ENCODE peak calls at places on chromosome 2, in five cellular contexts. One of them, this sample, is unnamed.

GRCh38 chr2:3500326-3500899 is 18.9 kb downstream of the ADI1 start:
- DNase-seq in HS-5: no peak
- DNase-seq in stromal cell of bone marrow: no peak
- DNase-seq in GM13976: no peak
- DNase-seq in KBM-7: no peak
- DNase-seq in this sample: no peak

GRCh38 chr2:195830968-195831810 is 174.2 kb downstream of the SLC39A10 start:
- DNase-seq in stromal cell of bone marrow: no peak
- DNase-seq in KBM-7: no peak
- DNase-seq in GM13976: no peak
- DNase-seq in HS-5: no peak
- DNase-seq in this sample: no peak

GRCh38 chr2:66851449-66851872 is 416.5 kb downstream of the MEIS1 start:
- DNase-seq in HS-5: peak
- DNase-seq in stromal cell of bone marrow: peak
- DNase-seq in GM13976: no peak
- DNase-seq in KBM-7: no peak
- DNase-seq in this sample: no peak

GRCh38 chr2:157627594-157628281 is 926 bp downstream of the ACVR1C start:
- DNase-seq in GM13976: no peak
- DNase-seq in HS-5: no peak
- DNase-seq in KBM-7: peak
- DNase-seq in stromal cell of bone marrow: no peak
- DNase-seq in this sample: no peak

GRCh38 chr2:225781991-225782390 is 382.5 kb downstream of the NYAP2 start:
- DNase-seq in HS-5: no peak
- DNase-seq in GM13976: no peak
- DNase-seq in KBM-7: no peak
- DNase-seq in stromal cell of bone marrow: no peak
- DNase-seq in this sample: no peak

GRCh38 chr2:233240897-233241296 is 10.6 kb upstream of the ATG16L1 start:
- DNase-seq in stromal cell of bone marrow: no peak
- DNase-seq in KBM-7: peak
- DNase-seq in GM13976: no peak
- DNase-seq in HS-5: no peak
- DNase-seq in this sample: no peak

GRCh38 chr2:24910245-24910644 is 9.8 kb downstream of the ADCY3 start:
- DNase-seq in HS-5: no peak
- DNase-seq in stromal cell of bone marrow: no peak
- DNase-seq in KBM-7: no peak
- DNase-seq in GM13976: no peak
- DNase-seq in this sample: no peak

GRCh38 chr2:97733341-97734035 is 20.1 kb downstream of the ZAP70 start:
- DNase-seq in KBM-7: no peak
- DNase-seq in HS-5: no peak
- DNase-seq in stromal cell of bone marrow: no peak
- DNase-seq in GM13976: no peak
- DNase-seq in this sample: no peak

GRCh38 chr2:25586726-25587144 is 86.6 kb downstream of the DTNB start:
- DNase-seq in GM13976: peak
- DNase-seq in HS-5: no peak
- DNase-seq in KBM-7: no peak
- DNase-seq in stromal cell of bone marrow: no peak
- DNase-seq in this sample: no peak

GRCh38 chr2:242043538-242044205 is 174.1 kb downstream of the RTP5 start:
- DNase-seq in KBM-7: no peak
- DNase-seq in GM13976: no peak
- DNase-seq in HS-5: no peak
- DNase-seq in stromal cell of bone marrow: no peak
- DNase-seq in this sample: no peak

GRCh38 chr2:218425531-218425930 is 6.6 kb downstream of the VIL1 start:
- DNase-seq in KBM-7: no peak
- DNase-seq in stromal cell of bone marrow: no peak
- DNase-seq in GM13976: no peak
- DNase-seq in HS-5: no peak
- DNase-seq in this sample: no peak

GRCh38 chr2:70141754-70142589 is 48.8 kb downstream of the C2orf42 start:
- DNase-seq in HS-5: no peak
- DNase-seq in GM13976: peak
- DNase-seq in KBM-7: no peak
- DNase-seq in stromal cell of bone marrow: no peak
- DNase-seq in this sample: no peak

GRCh38 chr2:96816836-96817702 is 1.0 kb downstream of the CNNM3 start:
- DNase-seq in stromal cell of bone marrow: no peak
- DNase-seq in GM13976: no peak
- DNase-seq in KBM-7: peak
- DNase-seq in HS-5: peak
- DNase-seq in this sample: no peak

GRCh38 chr2:165746501-165746900 is 47.5 kb downstream of the GALNT3 start:
- DNase-seq in stromal cell of bone marrow: no peak
- DNase-seq in HS-5: no peak
- DNase-seq in KBM-7: no peak
- DNase-seq in GM13976: no peak
- DNase-seq in this sample: no peak

GRCh38 chr2:111049792-111050640 is 70.7 kb upstream of the BCL2L11 start:
- DNase-seq in KBM-7: no peak
- DNase-seq in GM13976: peak
- DNase-seq in stromal cell of bone marrow: no peak
- DNase-seq in HS-5: no peak
- DNase-seq in this sample: no peak

GRCh38 chr2:229775614-229776313 is 61.4 kb upstream of the DNER start:
- DNase-seq in GM13976: no peak
- DNase-seq in stromal cell of bone marrow: no peak
- DNase-seq in HS-5: no peak
- DNase-seq in KBM-7: no peak
- DNase-seq in this sample: no peak

GRCh38 chr2:143802242-143802641 is 673.0 kb downstream of the ARHGAP15 start:
- DNase-seq in GM13976: peak
- DNase-seq in stromal cell of bone marrow: no peak
- DNase-seq in HS-5: no peak
- DNase-seq in KBM-7: no peak
- DNase-seq in this sample: no peak

GRCh38 chr2:62305421-62306176 is 109.7 kb downstream of the B3GNT2 start:
- DNase-seq in KBM-7: peak
- DNase-seq in GM13976: no peak
- DNase-seq in HS-5: no peak
- DNase-seq in stromal cell of bone marrow: no peak
- DNase-seq in this sample: peak

GRCh38 chr2:230541934-230542380 is 126.0 kb downstream of the SP100 start:
- DNase-seq in stromal cell of bone marrow: no peak
- DNase-seq in GM13976: peak
- DNase-seq in KBM-7: peak
- DNase-seq in HS-5: no peak
- DNase-seq in this sample: no peak

This sample was measured in heart right ventricle.